ENCODE peak calls at places on chromosomes 16 and 17, in five cellular contexts. H is A549, K is right lobe of liver, V is stomach, L is IMR-90. P is an unnamed sample.

GRCh38 chr16:69417537-69418199 is 6.8 kb upstream of the CYB5B start:
- DNase-seq in H (peak; percentile 78), K (no peak), V (no peak), L (no peak), P (no peak)

GRCh38 chr16:20510323-20510722 is 59.0 kb downstream of the ACSM2A start:
- DNase-seq in H (no peak), K (no peak), V (no peak), L (no peak), P (no peak)

GRCh38 chr16:53449816-53450517 is 15.7 kb downstream of the RBL2 start:
- DNase-seq in H (no peak), K (no peak), V (no peak), L (no peak), P (no peak)

GRCh38 chr17:72724375-72724774 is 368.1 kb downstream of the SLC39A11 start:
- DNase-seq in H (no peak), K (no peak), V (no peak), L (peak; percentile 66), P (no peak)

GRCh38 chr16:53785044-53785443 is 81.1 kb downstream of the FTO start:
- DNase-seq in H (no peak), K (no peak), V (no peak), L (peak; percentile 66), P (no peak)

GRCh38 chr17:67531291-67531690 is 154.2 kb downstream of the PITPNC1 start:
- DNase-seq in H (no peak), K (no peak), V (no peak), L (no peak), P (no peak)

GRCh38 chr16:67063008-67063407 is 34.1 kb downstream of the CBFB start:
- DNase-seq in H (no peak), K (no peak), V (no peak), L (no peak), P (no peak)

GRCh38 chr17:76869878-76870714 is 1.9 kb downstream of the MGAT5B start:
- DNase-seq in H (no peak), K (no peak), V (no peak), L (peak; percentile 12), P (no peak)

GRCh38 chr17:80908206-80908605 is 83.4 kb upstream of the CHMP6 start:
- DNase-seq in H (no peak), K (no peak), V (no peak), L (no peak), P (no peak)

GRCh38 chr16:89374393-89374948 is 115.9 kb downstream of the ANKRD11 start:
- DNase-seq in H (no peak), K (no peak), V (no peak), L (peak; percentile 55), P (no peak)

GRCh38 chr17:17305282-17305801 is 2.2 kb downstream of the NT5M start:
- DNase-seq in H (no peak), K (no peak), V (no peak), L (no peak), P (peak; percentile 36)

GRCh38 chr16:58732545-58733247 is 1.4 kb downstream of the GOT2 start:
- DNase-seq in H (no peak), K (no peak), V (no peak), L (peak; percentile 42), P (no peak)

GRCh38 chr16:57092786-57093301 is 461 bp downstream of the CPNE2 start:
- DNase-seq in H (peak; percentile 62), K (peak; percentile 62), V (peak; percentile 46), L (no peak), P (peak; percentile 48)

GRCh38 chr16:49464093-49464492 is 90.5 kb downstream of the C16orf78 start:
- DNase-seq in H (no peak), K (peak; percentile 19), V (no peak), L (no peak), P (no peak)

GRCh38 chr17:49543860-49544259 is 31.8 kb upstream of the NXPH3 start:
- DNase-seq in H (no peak), K (no peak), V (peak; percentile 21), L (no peak), P (no peak)

GRCh38 chr16:14309001-14309886 is 238.1 kb downstream of the MRTFB start:
- DNase-seq in H (no peak), K (no peak), V (peak; percentile 42), L (peak; percentile 39), P (peak; percentile 25)

GRCh38 chr17:41917957-41918391 is 777 bp downstream of the ACLY start:
- DNase-seq in H (no peak), K (peak; percentile 74), V (peak; percentile 64), L (peak; percentile 31), P (peak; percentile 41)

GRCh38 chr16:50267651-50268050 is 1.3 kb downstream of the ADCY7 start:
- DNase-seq in H (no peak), K (no peak), V (no peak), L (no peak), P (no peak)

GRCh38 chr17:5413682-5414081 is 5.8 kb downstream of the NUP88 start:
- DNase-seq in H (no peak), K (no peak), V (no peak), L (peak; percentile 93), P (no peak)

GRCh38 chr16:83701494-83701893 is 106.3 kb upstream of the HSBP1 start:
- DNase-seq in H (no peak), K (no peak), V (no peak), L (peak; percentile 45), P (no peak)

GRCh38 chr17:61314368-61315078 is 85.1 kb upstream of the TBX2 start:
- DNase-seq in H (no peak), K (no peak), V (peak; percentile 58), L (peak; percentile 60), P (no peak)

GRCh38 chr16:11742041-11742535 is 569 bp downstream of the TXNDC11 start:
- DNase-seq in H (peak; percentile 25), K (peak; percentile 65), V (peak; percentile 58), L (no peak), P (peak; percentile 52)

DNA sequence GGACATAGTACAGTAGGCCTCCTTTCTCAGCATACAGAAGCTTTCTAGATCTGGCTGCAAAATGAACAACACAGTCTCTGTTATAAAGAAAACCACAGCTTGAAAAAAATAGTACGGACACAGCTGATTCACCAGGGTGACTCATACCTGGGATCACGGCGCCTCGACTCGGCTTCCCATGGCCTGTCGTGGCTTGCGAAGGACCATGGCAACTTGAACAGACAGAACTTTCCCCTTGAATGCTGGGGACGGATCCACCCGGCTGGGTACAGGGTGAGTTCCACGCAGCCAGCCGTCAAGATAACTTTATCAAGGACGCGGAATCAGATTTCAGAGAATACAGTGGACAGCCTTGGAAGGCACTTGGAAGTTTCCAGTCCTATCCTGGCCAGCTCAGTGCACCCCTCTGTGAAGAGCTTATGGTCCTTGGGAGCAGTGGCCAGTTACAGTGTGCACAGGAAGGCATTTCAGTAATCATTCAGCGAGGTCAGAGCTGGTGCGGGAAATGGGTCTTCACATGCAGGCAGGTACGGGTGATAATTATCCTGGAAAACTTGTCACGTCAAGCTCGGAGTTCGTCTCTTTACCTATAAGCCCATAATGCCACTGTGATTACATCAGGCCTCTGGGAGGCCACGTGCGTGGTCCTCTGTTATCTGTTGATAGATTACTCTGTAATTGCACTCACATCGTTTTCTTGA is 57.9 kb upstream of the MAF start:
- DNase-seq in H (peak; percentile 29), K (no peak), V (peak; percentile 53), L (peak; percentile 35), P (no peak)
- H3K9me3 ChIP-seq in H (no peaks in the 10 kb centered on the region), K (no peaks in the 10 kb centered on the region), V (no peaks in the 10 kb centered on the region), L (peaks cover 28% of the 10 kb centered on the region), P (no peaks in the 10 kb centered on the region)

GRCh38 chr16:88279998-88280397 is 102.8 kb upstream of the ZNF469 start:
- DNase-seq in H (no peak), K (no peak), V (no peak), L (no peak), P (no peak)
- H3K9me3 ChIP-seq in H (peaks cover 13% of the 10 kb centered on the region), K (no peaks in the 10 kb centered on the region), V (no peaks in the 10 kb centered on the region), L (peaks cover 2% of the 10 kb centered on the region), P (no peaks in the 10 kb centered on the region)

GRCh38 chr17:8417806-8418205 is 17.9 kb upstream of the NDEL1 start:
- DNase-seq in H (no peak), K (peak; percentile 61), V (no peak), L (no peak), P (no peak)

GRCh38 chr17:8421571-8421970 is 14.1 kb upstream of the NDEL1 start:
- DNase-seq in H (no peak), K (peak; percentile 41), V (no peak), L (no peak), P (no peak)

GRCh38 chr17:8418471-8418870 is 17.2 kb upstream of the NDEL1 start:
- DNase-seq in H (no peak), K (no peak), V (no peak), L (no peak), P (no peak)

GRCh38 chr17:8419305-8419704 is 16.4 kb upstream of the NDEL1 start:
- DNase-seq in H (no peak), K (no peak), V (no peak), L (no peak), P (no peak)

DNA sequence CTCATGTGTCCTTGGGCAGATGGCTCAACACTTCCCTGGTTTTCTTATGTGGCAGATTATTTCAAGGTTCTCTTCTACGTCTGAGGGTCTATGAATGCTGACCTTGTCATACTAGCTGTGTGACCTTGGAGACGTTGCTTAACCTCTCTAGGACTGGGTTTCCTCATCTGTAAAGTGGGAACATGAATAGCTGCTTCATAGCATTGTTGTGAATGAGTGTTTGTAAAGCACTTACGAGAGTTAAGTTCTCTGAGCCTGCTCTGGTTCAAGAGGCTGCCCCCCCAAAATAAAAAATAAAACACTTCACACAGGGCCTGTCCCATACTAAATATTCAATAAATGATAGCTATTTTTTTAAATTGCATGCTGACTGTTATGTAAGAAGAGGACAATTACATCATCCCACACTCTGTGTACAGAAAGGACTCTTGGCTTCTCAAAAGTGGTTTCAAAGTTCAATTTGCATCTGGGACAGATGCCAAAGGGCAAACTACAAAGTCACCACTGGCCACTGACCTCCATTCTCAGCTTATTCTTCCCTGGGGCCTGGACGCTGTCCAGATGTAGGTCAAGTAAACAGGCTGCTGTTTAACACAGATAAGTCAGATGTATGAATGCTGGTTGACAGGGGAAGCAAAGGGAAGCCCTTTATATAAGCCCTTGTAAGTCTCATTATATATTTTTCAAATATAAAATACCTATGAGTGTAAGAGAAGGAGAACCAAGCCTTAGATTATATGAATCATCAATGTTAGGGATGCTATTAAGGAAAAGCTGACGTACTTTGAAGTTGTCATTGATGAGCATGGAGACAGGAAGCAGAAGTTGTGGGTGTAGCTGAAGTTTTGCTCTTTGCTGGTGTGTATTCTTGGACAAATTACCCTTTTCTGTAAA is 15.4 kb upstream of the NDEL1 start:
- DNase-seq in H (no peak), K (peak; percentile 96), V (peak; percentile 94), L (peak; percentile 52), P (no peak)
- H3K9me3 ChIP-seq in H (no peaks in the 10 kb centered on the region), K (no peaks in the 10 kb centered on the region), V (no peaks in the 10 kb centered on the region), L (peaks cover 2% of the 10 kb centered on the region), P (no peaks in the 10 kb centered on the region)

DNA sequence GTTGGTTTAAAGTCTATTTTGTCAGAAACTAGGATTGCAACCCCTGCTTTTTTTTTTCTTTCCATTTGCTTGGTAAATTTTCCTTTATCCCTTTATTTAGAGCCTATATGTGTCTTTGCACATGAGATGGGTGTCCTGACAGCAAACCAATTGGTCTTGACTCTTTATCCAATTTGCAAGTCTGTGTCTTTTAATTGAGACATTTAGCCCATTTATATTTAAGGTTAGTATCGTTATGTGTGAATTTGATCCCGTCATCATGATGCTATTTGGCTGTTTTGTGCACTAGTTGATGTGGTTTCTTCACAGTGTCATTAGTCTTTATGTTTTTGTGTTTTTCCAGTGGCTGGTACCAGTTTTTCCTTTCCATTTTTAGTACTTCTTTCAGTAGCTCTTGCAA is 127.7 kb upstream of the ZNF267 start:
- DNase-seq in H (no peak), K (no peak), V (no peak), L (no peak), P (no peak)
- H3K9me3 ChIP-seq in H (peaks cover 53% of the 10 kb centered on the region), K (peaks cover 19% of the 10 kb centered on the region), V (peaks cover 99% of the 10 kb centered on the region), L (peaks cover 29% of the 10 kb centered on the region), P (peaks cover 61% of the 10 kb centered on the region)

GRCh38 chr17:83179378-83179777 is 100.0 kb downstream of the METRNL start:
- DNase-seq in H (no peak), K (peak; percentile 33), V (no peak), L (no peak), P (no peak)
- H3K9me3 ChIP-seq in H (no peaks in the 10 kb centered on the region), K (no peaks in the 10 kb centered on the region), V (no peaks in the 10 kb centered on the region), L (no peaks in the 10 kb centered on the region), P (no peaks in the 10 kb centered on the region)

GRCh38 chr16:35186045-35186759 is 1726.8 kb downstream of the TP53TG3F start:
- DNase-seq in H (no peak), K (no peak), V (no peak), L (no peak), P (no peak)
- H3K9me3 ChIP-seq in H (no peaks in the 10 kb centered on the region), K (no peaks in the 10 kb centered on the region), V (peaks cover 71% of the 10 kb centered on the region), L (peaks cover 30% of the 10 kb centered on the region), P (no peaks in the 10 kb centered on the region)